ENCODE peak calls at places on chromosomes 1 and 21, in seven cellular contexts. One of them, this sample, is unnamed.

GRCh38 chr1:54475357-54476230 is 69.4 kb upstream of the SSBP3 start:
- DNase-seq in aorta: no peak
- DNase-seq in GM23248: no peak
- DNase-seq in stomach: no peak
- DNase-seq in GM23338: peak; percentile 81
- DNase-seq in left lung: no peak
- DNase-seq in ovary: peak; percentile 71
- DNase-seq in this sample: no peak

GRCh38 chr1:45566722-45567121 is 16.1 kb downstream of the AKR1A1 start:
- DNase-seq in aorta: peak; percentile 75
- DNase-seq in GM23248: no peak
- DNase-seq in stomach: no peak
- DNase-seq in GM23338: no peak
- DNase-seq in left lung: no peak
- DNase-seq in ovary: peak; percentile 77
- DNase-seq in this sample: no peak

GRCh38 chr1:110356379-110356778 is 17.2 kb downstream of the RBM15 start:
- DNase-seq in aorta: no peak
- DNase-seq in GM23248: no peak
- DNase-seq in stomach: no peak
- DNase-seq in GM23338: no peak
- DNase-seq in left lung: no peak
- DNase-seq in ovary: no peak
- DNase-seq in this sample: no peak

GRCh38 chr1:33517596-33518250 is 45.3 kb downstream of the ZSCAN20 start:
- DNase-seq in aorta: no peak
- DNase-seq in GM23248: peak; percentile 13
- DNase-seq in stomach: no peak
- DNase-seq in GM23338: no peak
- DNase-seq in left lung: no peak
- DNase-seq in ovary: no peak
- DNase-seq in this sample: no peak

GRCh38 chr1:226622012-226622411 is 73.4 kb downstream of the STUM start:
- DNase-seq in aorta: no peak
- DNase-seq in GM23248: no peak
- DNase-seq in stomach: no peak
- DNase-seq in GM23338: no peak
- DNase-seq in left lung: no peak
- DNase-seq in ovary: no peak
- DNase-seq in this sample: no peak

GRCh38 chr1:34794790-34795180 is 2.0 kb downstream of the GJA4 start:
- DNase-seq in aorta: no peak
- DNase-seq in GM23248: no peak
- DNase-seq in stomach: no peak
- DNase-seq in GM23338: no peak
- DNase-seq in left lung: no peak
- DNase-seq in ovary: no peak
- DNase-seq in this sample: no peak

GRCh38 chr1:185477638-185478216 is 160.7 kb upstream of the IVNS1ABP start:
- DNase-seq in aorta: no peak
- DNase-seq in GM23248: no peak
- DNase-seq in stomach: peak; percentile 58
- DNase-seq in GM23338: no peak
- DNase-seq in left lung: no peak
- DNase-seq in ovary: no peak
- DNase-seq in this sample: no peak

GRCh38 chr1:201880928-201881571 is 7.6 kb upstream of the SHISA4 start:
- DNase-seq in aorta: no peak
- DNase-seq in GM23248: no peak
- DNase-seq in stomach: no peak
- DNase-seq in GM23338: no peak
- DNase-seq in left lung: no peak
- DNase-seq in ovary: no peak
- DNase-seq in this sample: no peak

GRCh38 chr1:175443332-175443731 is 250.8 kb upstream of the KIAA0040 start:
- DNase-seq in aorta: no peak
- DNase-seq in GM23248: no peak
- DNase-seq in stomach: no peak
- DNase-seq in GM23338: no peak
- DNase-seq in left lung: no peak
- DNase-seq in ovary: no peak
- DNase-seq in this sample: no peak

GRCh38 chr1:11501906-11502485 is 23.0 kb downstream of the DISP3 start:
- DNase-seq in aorta: no peak
- DNase-seq in GM23248: no peak
- DNase-seq in stomach: no peak
- DNase-seq in GM23338: no peak
- DNase-seq in left lung: no peak
- DNase-seq in ovary: peak; percentile 15
- DNase-seq in this sample: no peak

GRCh38 chr1:179707406-179707805 is 35.7 kb upstream of the FAM163A start:
- DNase-seq in aorta: no peak
- DNase-seq in GM23248: no peak
- DNase-seq in stomach: no peak
- DNase-seq in GM23338: no peak
- DNase-seq in left lung: no peak
- DNase-seq in ovary: no peak
- DNase-seq in this sample: no peak

GRCh38 chr1:31977361-31978131 is 36.1 kb upstream of the KHDRBS1 start:
- DNase-seq in aorta: no peak
- DNase-seq in GM23248: peak; percentile 65
- DNase-seq in stomach: no peak
- DNase-seq in GM23338: peak; percentile 93
- DNase-seq in left lung: no peak
- DNase-seq in ovary: no peak
- DNase-seq in this sample: no peak

GRCh38 chr1:63124666-63125191 is 197.6 kb upstream of the FOXD3 start:
- DNase-seq in aorta: no peak
- DNase-seq in GM23248: peak; percentile 84
- DNase-seq in stomach: no peak
- DNase-seq in GM23338: no peak
- DNase-seq in left lung: no peak
- DNase-seq in ovary: no peak
- DNase-seq in this sample: no peak

GRCh38 chr1:40389871-40390560 is 16.5 kb downstream of the SMAP2 start:
- DNase-seq in aorta: no peak
- DNase-seq in GM23248: peak; percentile 90
- DNase-seq in stomach: peak; percentile 53
- DNase-seq in GM23338: no peak
- DNase-seq in left lung: no peak
- DNase-seq in ovary: no peak
- DNase-seq in this sample: no peak

GRCh38 chr1:11039351-11040104 is 7.5 kb downstream of the MASP2 start:
- DNase-seq in aorta: no peak
- DNase-seq in GM23248: no peak
- DNase-seq in stomach: no peak
- DNase-seq in GM23338: no peak
- DNase-seq in left lung: no peak
- DNase-seq in ovary: no peak
- DNase-seq in this sample: no peak

DNA sequence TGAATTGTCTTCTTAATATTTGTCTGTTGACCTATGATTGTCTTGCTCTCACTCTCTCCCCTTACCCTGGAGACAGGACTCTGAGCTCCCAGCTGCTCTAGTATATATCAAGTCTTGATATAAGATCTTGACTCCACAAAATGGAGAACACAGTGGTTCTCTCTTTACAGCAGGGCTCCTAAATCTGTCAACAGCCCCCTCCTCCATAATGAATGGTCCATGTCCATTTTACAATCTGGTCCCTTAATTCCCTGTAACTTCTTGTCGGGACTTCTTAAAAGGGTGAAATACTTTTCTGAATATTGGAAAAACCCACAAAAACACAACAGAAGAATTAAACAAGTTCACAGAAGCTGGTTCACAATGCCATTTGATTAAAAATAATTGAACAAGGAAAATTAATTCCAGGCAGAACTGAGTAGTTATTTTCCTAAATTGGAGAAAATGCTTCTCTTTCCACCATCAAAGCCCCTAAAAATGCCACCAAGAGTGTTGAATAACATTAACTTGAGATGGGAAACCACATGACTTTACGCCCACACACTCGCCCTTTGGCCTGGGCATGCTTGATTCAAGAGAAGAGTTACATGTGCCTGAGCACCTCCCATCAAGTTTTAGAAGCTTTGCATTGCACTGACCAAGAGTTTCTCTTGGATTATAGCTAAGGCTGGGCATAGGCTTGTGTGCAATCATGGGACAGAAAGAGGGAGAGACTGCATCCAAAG is 109.8 kb downstream of the TOMM20 start:
- DNase-seq in aorta: no peak
- DNase-seq in GM23248: no peak
- DNase-seq in stomach: peak; percentile 11
- DNase-seq in GM23338: no peak
- DNase-seq in left lung: no peak
- DNase-seq in ovary: no peak
- DNase-seq in this sample: no peak
- H3K27ac ChIP-seq in aorta: no peak overlapping the region
- H3K27ac ChIP-seq in GM23248: peak overlapping the region; percentile 89
- H3K27ac ChIP-seq in stomach: no peak overlapping the region
- H3K27ac ChIP-seq in GM23338: no peak overlapping the region
- H3K27ac ChIP-seq in left lung: no peak overlapping the region
- H3K27ac ChIP-seq in ovary: no peak overlapping the region
- H3K27ac ChIP-seq in this sample: no peak overlapping the region

GRCh38 chr1:155134322-155134721 is 1.3 kb upstream of the SLC50A1 start:
- DNase-seq in aorta: no peak
- DNase-seq in GM23248: no peak
- DNase-seq in stomach: no peak
- DNase-seq in GM23338: no peak
- DNase-seq in left lung: no peak
- DNase-seq in ovary: peak; percentile 48
- DNase-seq in this sample: no peak

GRCh38 chr1:155135416-155136197 is at the start of gene SLC50A1:
- DNase-seq in aorta: peak; percentile 98
- DNase-seq in GM23248: peak; percentile 97
- DNase-seq in stomach: peak; percentile 97
- DNase-seq in GM23338: peak; percentile 96
- DNase-seq in left lung: peak; percentile 96
- DNase-seq in ovary: peak; percentile 98
- DNase-seq in this sample: peak; percentile 85

GRCh38 chr1:155134858-155135415 is 715 bp upstream of the SLC50A1 start:
- DNase-seq in aorta: peak; percentile 97
- DNase-seq in GM23248: peak; percentile 99
- DNase-seq in stomach: peak; percentile 94
- DNase-seq in GM23338: peak; percentile 70
- DNase-seq in left lung: peak; percentile 94
- DNase-seq in ovary: peak; percentile 92
- DNase-seq in this sample: peak; percentile 34

GRCh38 chr1:155131846-155132245 is 3.8 kb upstream of the SLC50A1 start:
- DNase-seq in aorta: no peak
- DNase-seq in GM23248: no peak
- DNase-seq in stomach: no peak
- DNase-seq in GM23338: no peak
- DNase-seq in left lung: no peak
- DNase-seq in ovary: no peak
- DNase-seq in this sample: no peak

DNA sequence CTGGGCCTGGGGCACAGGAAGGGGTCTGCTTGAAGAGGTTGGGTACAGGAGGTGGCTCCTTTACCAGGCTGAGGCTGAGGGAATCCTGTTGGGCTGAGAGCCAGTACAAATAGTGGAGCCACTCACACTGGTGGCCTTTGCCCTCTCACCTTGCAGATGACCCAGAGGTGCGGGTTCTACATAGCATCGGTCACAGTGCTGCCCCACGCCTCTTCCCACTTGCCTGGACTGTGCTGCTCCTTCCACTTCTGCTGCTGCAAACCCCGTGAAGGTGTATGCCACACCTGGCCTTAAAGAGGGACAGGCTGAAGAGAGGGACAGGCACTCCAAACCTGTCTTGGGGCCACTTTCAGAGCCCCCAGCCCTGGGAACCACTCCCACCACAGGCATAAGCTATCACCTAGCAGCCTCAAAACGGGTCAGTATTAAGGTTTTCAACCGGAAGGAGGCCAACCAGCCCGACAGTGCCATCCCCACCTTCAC is 1.8 kb upstream of the SLC50A1 start:
- DNase-seq in aorta: no peak
- DNase-seq in GM23248: no peak
- DNase-seq in stomach: no peak
- DNase-seq in GM23338: no peak
- DNase-seq in left lung: no peak
- DNase-seq in ovary: no peak
- DNase-seq in this sample: no peak
- H3K4me1 ChIP-seq in aorta: no peaks in the 10 kb centered on the region
- H3K4me1 ChIP-seq in GM23248: peaks cover 15% of the 10 kb centered on the region
- H3K4me1 ChIP-seq in stomach: peaks cover 46% of the 10 kb centered on the region
- H3K4me1 ChIP-seq in GM23338: peaks cover 35% of the 10 kb centered on the region
- H3K4me1 ChIP-seq in left lung: peaks cover 20% of the 10 kb centered on the region
- H3K4me1 ChIP-seq in ovary: peaks cover under 1% of the 10 kb centered on the region
- H3K4me1 ChIP-seq in this sample: peaks cover 30% of the 10 kb centered on the region

GRCh38 chr1:7346600-7347570 is 424.2 kb upstream of the VAMP3 start:
- DNase-seq in aorta: peak; percentile 48
- DNase-seq in GM23248: no peak
- DNase-seq in stomach: no peak
- DNase-seq in GM23338: no peak
- DNase-seq in left lung: no peak
- DNase-seq in ovary: peak; percentile 44
- DNase-seq in this sample: no peak
- H3K27me3 ChIP-seq in aorta: no peaks in the 10 kb centered on the region
- H3K27me3 ChIP-seq in GM23248: no peaks in the 10 kb centered on the region
- H3K27me3 ChIP-seq in stomach: no peaks in the 10 kb centered on the region
- H3K27me3 ChIP-seq in GM23338: no peaks in the 10 kb centered on the region
- H3K27me3 ChIP-seq in left lung: no peaks in the 10 kb centered on the region
- H3K27me3 ChIP-seq in ovary: no peaks in the 10 kb centered on the region
- H3K27me3 ChIP-seq in this sample: no peaks in the 10 kb centered on the region

DNA sequence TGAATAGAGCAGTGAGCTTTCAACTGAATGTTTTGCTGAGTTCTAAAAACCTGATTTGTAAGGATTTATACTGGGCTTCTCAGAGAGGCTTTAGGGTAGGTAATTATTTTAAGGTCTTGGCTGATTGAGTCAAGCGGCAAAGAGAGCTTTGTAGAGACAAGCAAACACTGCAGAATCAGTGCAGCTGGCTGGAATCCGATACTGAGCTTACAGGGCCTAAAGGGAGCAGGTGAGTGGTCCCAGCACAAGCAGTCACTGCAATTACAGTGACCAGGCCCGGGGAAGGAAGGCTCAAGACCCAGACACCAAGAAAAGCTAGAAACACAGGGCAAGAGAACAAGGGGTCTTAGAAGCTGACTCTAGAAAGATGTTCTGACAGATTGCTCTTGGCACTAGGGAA is 54.3 kb downstream of the KCNJ15 start:
- DNase-seq in aorta: no peak
- DNase-seq in GM23248: no peak
- DNase-seq in stomach: no peak
- DNase-seq in GM23338: no peak
- DNase-seq in left lung: no peak
- DNase-seq in ovary: no peak
- DNase-seq in this sample: no peak
- H3K27ac ChIP-seq in aorta: no peak overlapping the region
- H3K27ac ChIP-seq in GM23248: peak overlapping the region; percentile 78
- H3K27ac ChIP-seq in stomach: no peak overlapping the region
- H3K27ac ChIP-seq in GM23338: no peak overlapping the region
- H3K27ac ChIP-seq in left lung: peak overlapping the region; percentile 72
- H3K27ac ChIP-seq in ovary: no peak overlapping the region
- H3K27ac ChIP-seq in this sample: no peak overlapping the region

DNA sequence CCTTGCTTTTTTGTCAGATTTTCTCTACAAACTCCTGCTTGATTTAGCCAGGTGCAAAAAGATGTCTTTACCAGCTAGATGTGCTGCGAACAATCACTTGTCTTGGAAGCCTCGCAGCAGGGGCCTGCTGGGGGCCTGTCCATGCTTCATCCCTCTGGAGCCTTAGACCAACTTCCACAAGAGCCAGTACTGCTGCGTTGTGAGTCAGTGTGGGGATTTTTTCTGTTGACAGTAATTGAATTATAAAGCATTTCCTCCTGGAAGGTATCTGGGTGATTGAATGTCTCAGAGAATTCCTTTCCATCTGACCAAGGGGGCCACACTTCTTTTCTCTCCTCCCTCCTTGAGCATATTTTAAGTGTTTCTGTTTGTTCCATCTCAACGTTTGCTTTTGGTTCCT is 40.4 kb upstream of the LDLRAP1 start:
- DNase-seq in aorta: no peak
- DNase-seq in GM23248: peak; percentile 54
- DNase-seq in stomach: no peak
- DNase-seq in GM23338: no peak
- DNase-seq in left lung: no peak
- DNase-seq in ovary: no peak
- DNase-seq in this sample: no peak
- H3K4me1 ChIP-seq in aorta: peaks cover 6% of the 10 kb centered on the region
- H3K4me1 ChIP-seq in GM23248: peaks cover 43% of the 10 kb centered on the region
- H3K4me1 ChIP-seq in stomach: peaks cover 5% of the 10 kb centered on the region
- H3K4me1 ChIP-seq in GM23338: peaks cover 34% of the 10 kb centered on the region
- H3K4me1 ChIP-seq in left lung: peaks cover 5% of the 10 kb centered on the region
- H3K4me1 ChIP-seq in ovary: peaks cover 8% of the 10 kb centered on the region
- H3K4me1 ChIP-seq in this sample: peaks cover 7% of the 10 kb centered on the region